ENCODE peak calls at places on chromosomes 3 and 15, in four cellular contexts. One of them, this sample, is unnamed.
A peak's percentile ranks its signal among the peaks of the same experiment; 100 is the strongest.

GRCh38 chr3:15260531-15260930 is 54.5 kb downstream of the CAPN7 start:
- DNase-seq in fibroblast of mammary gland: no peak
- DNase-seq in GM12878: no peak
- DNase-seq in suprapubic skin: no peak
- DNase-seq in this sample: no peak

GRCh38 chr15:69665641-69666091 is 213.0 kb downstream of the RPLP1 start:
- DNase-seq in suprapubic skin: no peak
- DNase-seq in GM12878: no peak
- DNase-seq in fibroblast of mammary gland: no peak
- DNase-seq in this sample: no peak

GRCh38 chr3:131501949-131502348 is 822 bp downstream of the MRPL3 start:
- DNase-seq in suprapubic skin: no peak
- DNase-seq in fibroblast of mammary gland: no peak
- DNase-seq in GM12878: no peak
- DNase-seq in this sample: no peak

GRCh38 chr3:143128212-143128611 is 8.6 kb downstream of the CHST2 start:
- DNase-seq in fibroblast of mammary gland: no peak
- DNase-seq in suprapubic skin: no peak
- DNase-seq in GM12878: no peak
- DNase-seq in this sample: no peak

GRCh38 chr15:44009056-44009455 is 182.3 kb downstream of the WDR76 start:
- DNase-seq in suprapubic skin: no peak
- DNase-seq in GM12878: no peak
- DNase-seq in fibroblast of mammary gland: peak; percentile 78
- DNase-seq in this sample: no peak

GRCh38 chr3:144564011-144564410 is 592.4 kb downstream of the DIPK2A start:
- DNase-seq in GM12878: no peak
- DNase-seq in fibroblast of mammary gland: no peak
- DNase-seq in suprapubic skin: no peak
- DNase-seq in this sample: no peak

GRCh38 chr3:128555881-128556280 is 62.9 kb upstream of the GATA2 start:
- DNase-seq in fibroblast of mammary gland: no peak
- DNase-seq in suprapubic skin: no peak
- DNase-seq in GM12878: no peak
- DNase-seq in this sample: no peak

GRCh38 chr3:136694321-136694720 is 57.9 kb downstream of the STAG1 start:
- DNase-seq in GM12878: no peak
- DNase-seq in suprapubic skin: no peak
- DNase-seq in fibroblast of mammary gland: no peak
- DNase-seq in this sample: no peak

GRCh38 chr15:96117275-96117674 is 213.2 kb upstream of the NR2F2 start:
- DNase-seq in GM12878: no peak
- DNase-seq in suprapubic skin: no peak
- DNase-seq in fibroblast of mammary gland: no peak
- DNase-seq in this sample: no peak

GRCh38 chr3:9279959-9280358 is 30.5 kb upstream of the SRGAP3 start:
- DNase-seq in suprapubic skin: no peak
- DNase-seq in fibroblast of mammary gland: peak; percentile 57
- DNase-seq in GM12878: no peak
- DNase-seq in this sample: no peak

GRCh38 chr3:193728429-193729087 is 135.6 kb downstream of the OPA1 start:
- DNase-seq in suprapubic skin: no peak
- DNase-seq in fibroblast of mammary gland: no peak
- DNase-seq in GM12878: no peak
- DNase-seq in this sample: no peak

GRCh38 chr3:149388001-149388435 is 10.6 kb upstream of the TM4SF1 start:
- DNase-seq in fibroblast of mammary gland: peak; percentile 95
- DNase-seq in GM12878: no peak
- DNase-seq in suprapubic skin: no peak
- DNase-seq in this sample: no peak

GRCh38 chr15:80210612-80211554 is 41.1 kb downstream of the CTXND1 start:
- DNase-seq in suprapubic skin: no peak
- DNase-seq in GM12878: no peak
- DNase-seq in fibroblast of mammary gland: no peak
- DNase-seq in this sample: peak; percentile 13

GRCh38 chr3:170697803-170698350 is 112.0 kb upstream of the SLC7A14 start:
- DNase-seq in fibroblast of mammary gland: no peak
- DNase-seq in suprapubic skin: no peak
- DNase-seq in GM12878: no peak
- DNase-seq in this sample: no peak

GRCh38 chr15:58247803-58248503 is 109.8 kb downstream of the AQP9 start:
- DNase-seq in suprapubic skin: peak; percentile 82
- DNase-seq in fibroblast of mammary gland: no peak
- DNase-seq in GM12878: no peak
- DNase-seq in this sample: no peak

GRCh38 chr3:190131329-190131728 is 10.6 kb upstream of the P3H2 start:
- DNase-seq in fibroblast of mammary gland: peak; percentile 86
- DNase-seq in suprapubic skin: no peak
- DNase-seq in GM12878: no peak
- DNase-seq in this sample: no peak

GRCh38 chr3:151837057-151837456 is 23.1 kb downstream of the AADAC start:
- DNase-seq in GM12878: no peak
- DNase-seq in fibroblast of mammary gland: peak; percentile 82
- DNase-seq in suprapubic skin: no peak
- DNase-seq in this sample: no peak

GRCh38 chr15:78875107-78875914 is 2.6 kb downstream of the MORF4L1 start:
- DNase-seq in GM12878: no peak
- DNase-seq in fibroblast of mammary gland: no peak
- DNase-seq in suprapubic skin: no peak
- DNase-seq in this sample: no peak

GRCh38 chr3:105758451-105758850 is 110.4 kb downstream of the CBLB start:
- DNase-seq in suprapubic skin: no peak
- DNase-seq in GM12878: no peak
- DNase-seq in fibroblast of mammary gland: no peak
- DNase-seq in this sample: no peak

GRCh38 chr3:198030726-198031125 is 70.7 kb downstream of the LMLN start:
- DNase-seq in GM12878: no peak
- DNase-seq in fibroblast of mammary gland: no peak
- DNase-seq in suprapubic skin: no peak
- DNase-seq in this sample: no peak

GRCh38 chr3:60094392-60094947 is 1044.6 kb upstream of the CFAP20DC start:
- DNase-seq in GM12878: no peak
- DNase-seq in fibroblast of mammary gland: no peak
- DNase-seq in suprapubic skin: no peak
- DNase-seq in this sample: no peak

GRCh38 chr15:89335289-89336041 is 841 bp upstream of the POLG start:
- DNase-seq in GM12878: no peak
- DNase-seq in fibroblast of mammary gland: no peak
- DNase-seq in suprapubic skin: no peak
- DNase-seq in this sample: peak; percentile 30

GRCh38 chr15:33586791-33587697 is 276.3 kb downstream of the RYR3 start:
- DNase-seq in GM12878: no peak
- DNase-seq in fibroblast of mammary gland: no peak
- DNase-seq in suprapubic skin: no peak
- DNase-seq in this sample: no peak

GRCh38 chr3:72848703-72849081 is 447 bp upstream of the SHQ1 start:
- DNase-seq in GM12878: peak; percentile 71
- DNase-seq in suprapubic skin: no peak
- DNase-seq in fibroblast of mammary gland: peak; percentile 43
- DNase-seq in this sample: peak; percentile 77

GRCh38 chr3:146638718-146639117 is 33.6 kb upstream of the PLSCR5 start:
- DNase-seq in GM12878: no peak
- DNase-seq in suprapubic skin: no peak
- DNase-seq in fibroblast of mammary gland: no peak
- DNase-seq in this sample: no peak

GRCh38 chr3:105868450-105868744 is 415 bp downstream of the CBLB start:
- DNase-seq in fibroblast of mammary gland: peak; percentile 41
- DNase-seq in suprapubic skin: peak; percentile 84
- DNase-seq in GM12878: no peak
- DNase-seq in this sample: no peak

GRCh38 chr15:91737419-91737818 is 116.1 kb upstream of the SLCO3A1 start:
- DNase-seq in fibroblast of mammary gland: no peak
- DNase-seq in GM12878: no peak
- DNase-seq in suprapubic skin: no peak
- DNase-seq in this sample: no peak

GRCh38 chr15:44811347-44811746 is 75.0 kb downstream of the TRIM69 start:
- DNase-seq in fibroblast of mammary gland: no peak
- DNase-seq in GM12878: no peak
- DNase-seq in suprapubic skin: no peak
- DNase-seq in this sample: no peak

GRCh38 chr3:46985588-46985987 is 6.1 kb downstream of the NBEAL2 start:
- DNase-seq in fibroblast of mammary gland: no peak
- DNase-seq in suprapubic skin: no peak
- DNase-seq in GM12878: no peak
- DNase-seq in this sample: no peak

GRCh38 chr3:13019706-13020105 is 53.5 kb downstream of the IQSEC1 start:
- DNase-seq in GM12878: no peak
- DNase-seq in suprapubic skin: no peak
- DNase-seq in fibroblast of mammary gland: no peak
- DNase-seq in this sample: no peak

GRCh38 chr15:68570974-68571373 is 7.8 kb upstream of the CORO2B start:
- DNase-seq in suprapubic skin: no peak
- DNase-seq in GM12878: no peak
- DNase-seq in fibroblast of mammary gland: no peak
- DNase-seq in this sample: no peak

GRCh38 chr15:49152552-49153337 is 2.7 kb downstream of the COPS2 start:
- DNase-seq in suprapubic skin: no peak
- DNase-seq in fibroblast of mammary gland: no peak
- DNase-seq in GM12878: no peak
- DNase-seq in this sample: no peak

GRCh38 chr15:92805080-92805708 is 94.9 kb upstream of the CHD2 start:
- DNase-seq in GM12878: no peak
- DNase-seq in suprapubic skin: no peak
- DNase-seq in fibroblast of mammary gland: no peak
- DNase-seq in this sample: no peak

GRCh38 chr3:106929081-106929480 is 448.2 kb upstream of the CCDC54 start:
- DNase-seq in GM12878: no peak
- DNase-seq in suprapubic skin: no peak
- DNase-seq in fibroblast of mammary gland: no peak
- DNase-seq in this sample: no peak
- TF ChIP-seq CTCF in GM12878: no peak
- TF ChIP-seq CTCF in suprapubic skin: no peak
- TF ChIP-seq CTCF in fibroblast of mammary gland: no peak
- TF ChIP-seq CTCF in this sample: no peak

GRCh38 chr15:66389098-66389858 is 2.6 kb downstream of the MAP2K1 start:
- DNase-seq in suprapubic skin: no peak
- DNase-seq in GM12878: no peak
- DNase-seq in fibroblast of mammary gland: no peak
- DNase-seq in this sample: no peak

GRCh38 chr15:66388576-66388975 is 1.9 kb downstream of the MAP2K1 start:
- DNase-seq in suprapubic skin: no peak
- DNase-seq in fibroblast of mammary gland: no peak
- DNase-seq in GM12878: no peak
- DNase-seq in this sample: no peak

GRCh38 chr15:66389859-66390382 is 3.2 kb downstream of the MAP2K1 start:
- DNase-seq in fibroblast of mammary gland: peak; percentile 44
- DNase-seq in suprapubic skin: no peak
- DNase-seq in GM12878: no peak
- DNase-seq in this sample: no peak

GRCh38 chr15:66388057-66388363 is 1.3 kb downstream of the MAP2K1 start:
- DNase-seq in GM12878: no peak
- DNase-seq in suprapubic skin: no peak
- DNase-seq in fibroblast of mammary gland: no peak
- DNase-seq in this sample: no peak

DNA sequence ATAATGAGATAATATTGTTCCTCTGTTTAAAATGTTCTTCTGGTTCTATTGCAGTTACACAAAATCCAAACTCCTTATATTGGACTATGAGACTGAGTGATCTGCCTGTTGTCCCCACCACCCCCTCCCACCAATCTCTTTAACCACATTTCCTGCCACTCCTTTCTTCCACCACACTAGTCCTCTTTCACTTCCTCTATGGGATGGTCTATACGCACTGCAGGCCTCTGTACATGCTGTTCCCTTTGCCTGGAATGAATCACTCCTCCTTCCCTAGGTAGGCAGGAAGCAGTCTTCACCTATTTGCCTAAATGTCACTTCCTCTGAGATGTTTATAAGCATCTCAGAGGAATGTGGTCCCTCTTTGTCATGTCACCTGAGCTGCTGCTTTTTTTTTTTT is 4.0 kb downstream of the MAP2K1 start:
- DNase-seq in GM12878: peak; percentile 78
- DNase-seq in fibroblast of mammary gland: peak; percentile 53
- DNase-seq in suprapubic skin: no peak
- DNase-seq in this sample: peak; percentile 73
- H3K4me3 ChIP-seq in GM12878: peak overlapping the region; percentile 100
- H3K4me3 ChIP-seq in fibroblast of mammary gland: no peak overlapping the region
- H3K4me3 ChIP-seq in suprapubic skin: no peak overlapping the region
- H3K4me3 ChIP-seq in this sample: no peak overlapping the region

DNA sequence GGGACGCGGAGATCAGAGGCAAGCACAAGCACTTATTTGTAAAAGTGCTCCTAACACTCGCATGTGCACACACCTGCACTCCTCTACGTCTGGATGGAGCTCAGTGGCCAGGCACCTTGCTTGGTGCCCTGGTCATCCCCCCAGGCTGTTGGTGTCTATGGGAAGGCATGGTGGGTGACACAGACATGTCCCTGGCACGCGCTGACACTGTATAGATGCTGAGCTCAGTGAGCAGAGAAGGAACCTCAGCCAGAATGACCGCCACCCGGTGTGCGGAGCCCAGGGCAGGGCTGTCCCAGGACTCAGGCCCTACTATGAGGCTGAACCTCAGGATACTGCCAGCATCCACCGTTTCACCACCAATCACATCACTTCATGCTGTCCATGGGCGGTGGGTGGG is 64.5 kb downstream of the NIPA2 start:
- DNase-seq in suprapubic skin: no peak
- DNase-seq in fibroblast of mammary gland: no peak
- DNase-seq in GM12878: no peak
- DNase-seq in this sample: no peak
- TF ChIP-seq CTCF in suprapubic skin: no peak
- TF ChIP-seq CTCF in fibroblast of mammary gland: no peak
- TF ChIP-seq CTCF in GM12878: no peak
- TF ChIP-seq CTCF in this sample: no peak

DNA sequence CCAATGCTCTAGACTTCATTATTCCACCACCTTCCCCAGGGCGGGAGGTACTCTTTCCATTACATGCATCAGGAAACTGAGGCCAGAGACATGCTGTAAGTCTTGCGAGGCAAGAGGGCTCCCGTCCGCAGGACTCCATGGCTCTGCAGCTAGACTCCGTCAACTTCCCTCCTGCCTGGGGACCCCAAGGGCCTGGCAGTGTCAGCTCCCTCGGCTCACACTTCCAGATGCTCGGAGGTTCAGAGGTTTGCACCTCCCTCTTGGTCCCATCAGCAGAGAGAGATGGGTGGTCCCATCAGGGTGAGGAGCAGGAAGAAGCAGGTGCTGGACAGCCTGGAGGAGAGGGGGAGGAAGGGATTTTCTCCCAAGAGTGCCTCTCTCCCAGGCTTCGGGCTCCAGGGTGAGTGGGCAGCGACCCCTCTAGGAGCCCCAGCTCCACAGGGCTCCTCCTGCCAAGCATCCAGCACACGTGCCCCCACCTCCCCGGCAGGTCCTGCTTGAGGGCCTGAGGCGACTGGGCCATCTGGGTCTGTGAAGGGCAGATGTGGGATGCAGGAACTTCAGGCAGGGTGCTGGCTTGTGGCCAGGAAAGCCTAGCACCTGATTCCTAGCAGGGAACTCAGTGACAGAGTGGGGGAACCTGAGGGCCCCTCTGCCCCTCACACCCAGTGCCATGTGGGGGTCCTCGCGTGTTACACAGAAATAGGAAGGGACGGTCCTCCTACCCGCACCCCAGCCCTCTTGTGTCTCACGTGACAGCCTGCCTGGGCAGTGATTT is 9.3 kb downstream of the PAK6 start:
- DNase-seq in fibroblast of mammary gland: no peak
- DNase-seq in GM12878: no peak
- DNase-seq in suprapubic skin: peak; percentile 64
- DNase-seq in this sample: no peak
- H3K4me3 ChIP-seq in fibroblast of mammary gland: no peak overlapping the region
- H3K4me3 ChIP-seq in GM12878: no peak overlapping the region
- H3K4me3 ChIP-seq in suprapubic skin: no peak overlapping the region
- H3K4me3 ChIP-seq in this sample: no peak overlapping the region

This sample was measured in GM12864.